ENCODE peak calls at places on chromosomes 1 and 21, in eight cellular contexts. One of them, this sample, is unnamed.

GRCh38 chr1:32780005-32780404 is 37.2 kb downstream of the YARS1 start:
- DNase-seq in Panc1: no peak
- DNase-seq in heart left ventricle: no peak
- DNase-seq in Caki2: no peak
- DNase-seq in GM23338: no peak
- DNase-seq in anterior cingulate cortex: no peak
- DNase-seq in left kidney: no peak
- DNase-seq in activated CD4-positive, alpha-beta T cell treated with anti-CD3 and anti-CD28 coated beads for 48 hours: no peak
- DNase-seq in this sample: no peak

GRCh38 chr1:61042679-61043009 is 39.7 kb upstream of the NFIA start:
- DNase-seq in Panc1: no peak
- DNase-seq in Caki2: no peak
- DNase-seq in heart left ventricle: no peak
- DNase-seq in anterior cingulate cortex: no peak
- DNase-seq in GM23338: no peak
- DNase-seq in left kidney: no peak
- DNase-seq in activated CD4-positive, alpha-beta T cell treated with anti-CD3 and anti-CD28 coated beads for 48 hours: no peak
- DNase-seq in this sample: no peak

GRCh38 chr1:18299441-18300338 is 181.0 kb upstream of the KLHDC7A start:
- DNase-seq in activated CD4-positive, alpha-beta T cell treated with anti-CD3 and anti-CD28 coated beads for 48 hours: peak
- DNase-seq in left kidney: no peak
- DNase-seq in GM23338: peak
- DNase-seq in anterior cingulate cortex: no peak
- DNase-seq in Panc1: peak
- DNase-seq in Caki2: peak
- DNase-seq in heart left ventricle: no peak
- DNase-seq in this sample: peak

GRCh38 chr1:3638027-3638426 is 11.9 kb downstream of the WRAP73 start:
- DNase-seq in Caki2: no peak
- DNase-seq in heart left ventricle: no peak
- DNase-seq in Panc1: no peak
- DNase-seq in left kidney: no peak
- DNase-seq in activated CD4-positive, alpha-beta T cell treated with anti-CD3 and anti-CD28 coated beads for 48 hours: no peak
- DNase-seq in GM23338: no peak
- DNase-seq in anterior cingulate cortex: no peak
- DNase-seq in this sample: no peak

GRCh38 chr1:94418664-94419655 is 771 bp downstream of the ABCD3 start:
- DNase-seq in GM23338: peak
- DNase-seq in anterior cingulate cortex: peak
- DNase-seq in left kidney: peak
- DNase-seq in heart left ventricle: peak
- DNase-seq in Caki2: peak
- DNase-seq in Panc1: no peak
- DNase-seq in activated CD4-positive, alpha-beta T cell treated with anti-CD3 and anti-CD28 coated beads for 48 hours: no peak
- DNase-seq in this sample: peak

GRCh38 chr1:220655509-220655908 is 34.7 kb upstream of the C1orf115 start:
- DNase-seq in left kidney: no peak
- DNase-seq in Panc1: no peak
- DNase-seq in activated CD4-positive, alpha-beta T cell treated with anti-CD3 and anti-CD28 coated beads for 48 hours: no peak
- DNase-seq in anterior cingulate cortex: no peak
- DNase-seq in GM23338: no peak
- DNase-seq in Caki2: no peak
- DNase-seq in heart left ventricle: no peak
- DNase-seq in this sample: no peak

GRCh38 chr1:6331543-6332246 is 61.9 kb downstream of the ACOT7 start:
- DNase-seq in Caki2: no peak
- DNase-seq in GM23338: no peak
- DNase-seq in anterior cingulate cortex: peak
- DNase-seq in left kidney: peak
- DNase-seq in activated CD4-positive, alpha-beta T cell treated with anti-CD3 and anti-CD28 coated beads for 48 hours: no peak
- DNase-seq in Panc1: no peak
- DNase-seq in heart left ventricle: no peak
- DNase-seq in this sample: no peak

GRCh38 chr1:209805875-209806760 is at the start of gene IRF6:
- DNase-seq in heart left ventricle: peak
- DNase-seq in Caki2: no peak
- DNase-seq in Panc1: no peak
- DNase-seq in anterior cingulate cortex: no peak
- DNase-seq in GM23338: peak
- DNase-seq in left kidney: peak
- DNase-seq in activated CD4-positive, alpha-beta T cell treated with anti-CD3 and anti-CD28 coated beads for 48 hours: peak
- DNase-seq in this sample: peak

GRCh38 chr1:28111157-28111556 is 22.7 kb upstream of the EYA3 start:
- DNase-seq in anterior cingulate cortex: no peak
- DNase-seq in left kidney: no peak
- DNase-seq in Panc1: no peak
- DNase-seq in activated CD4-positive, alpha-beta T cell treated with anti-CD3 and anti-CD28 coated beads for 48 hours: no peak
- DNase-seq in Caki2: no peak
- DNase-seq in GM23338: no peak
- DNase-seq in heart left ventricle: no peak
- DNase-seq in this sample: no peak

GRCh38 chr21:45640001-45640887 is 3.3 kb upstream of the PCBP3 start:
- DNase-seq in left kidney: no peak
- DNase-seq in Panc1: no peak
- DNase-seq in anterior cingulate cortex: no peak
- DNase-seq in GM23338: peak
- DNase-seq in Caki2: no peak
- DNase-seq in activated CD4-positive, alpha-beta T cell treated with anti-CD3 and anti-CD28 coated beads for 48 hours: no peak
- DNase-seq in heart left ventricle: no peak
- DNase-seq in this sample: peak

GRCh38 chr1:228938248-228938891 is 203.1 kb downstream of the RHOU start:
- DNase-seq in Caki2: no peak
- DNase-seq in heart left ventricle: peak
- DNase-seq in GM23338: no peak
- DNase-seq in activated CD4-positive, alpha-beta T cell treated with anti-CD3 and anti-CD28 coated beads for 48 hours: no peak
- DNase-seq in left kidney: peak
- DNase-seq in anterior cingulate cortex: no peak
- DNase-seq in Panc1: no peak
- DNase-seq in this sample: peak

GRCh38 chr1:214264196-214264595 is 16.8 kb upstream of the SMYD2 start:
- DNase-seq in heart left ventricle: no peak
- DNase-seq in GM23338: no peak
- DNase-seq in anterior cingulate cortex: no peak
- DNase-seq in activated CD4-positive, alpha-beta T cell treated with anti-CD3 and anti-CD28 coated beads for 48 hours: no peak
- DNase-seq in Caki2: no peak
- DNase-seq in Panc1: no peak
- DNase-seq in left kidney: peak
- DNase-seq in this sample: no peak

GRCh38 chr1:38004284-38005101 is 821 bp downstream of the FHL3 start:
- DNase-seq in GM23338: no peak
- DNase-seq in Caki2: no peak
- DNase-seq in left kidney: peak
- DNase-seq in activated CD4-positive, alpha-beta T cell treated with anti-CD3 and anti-CD28 coated beads for 48 hours: no peak
- DNase-seq in anterior cingulate cortex: no peak
- DNase-seq in heart left ventricle: no peak
- DNase-seq in Panc1: no peak
- DNase-seq in this sample: peak

GRCh38 chr1:231628207-231628876 is 1.8 kb downstream of the DISC1 start:
- DNase-seq in anterior cingulate cortex: no peak
- DNase-seq in activated CD4-positive, alpha-beta T cell treated with anti-CD3 and anti-CD28 coated beads for 48 hours: peak
- DNase-seq in Panc1: no peak
- DNase-seq in GM23338: no peak
- DNase-seq in Caki2: no peak
- DNase-seq in left kidney: no peak
- DNase-seq in heart left ventricle: no peak
- DNase-seq in this sample: no peak

GRCh38 chr1:57279909-57280666 is 143.8 kb downstream of the DAB1 start:
- DNase-seq in heart left ventricle: no peak
- DNase-seq in anterior cingulate cortex: no peak
- DNase-seq in Panc1: no peak
- DNase-seq in Caki2: no peak
- DNase-seq in left kidney: no peak
- DNase-seq in GM23338: peak
- DNase-seq in activated CD4-positive, alpha-beta T cell treated with anti-CD3 and anti-CD28 coated beads for 48 hours: no peak
- DNase-seq in this sample: peak

GRCh38 chr21:34365794-34366193 is 2.0 kb downstream of the KCNE2 start:
- DNase-seq in Caki2: no peak
- DNase-seq in activated CD4-positive, alpha-beta T cell treated with anti-CD3 and anti-CD28 coated beads for 48 hours: no peak
- DNase-seq in left kidney: no peak
- DNase-seq in GM23338: no peak
- DNase-seq in anterior cingulate cortex: no peak
- DNase-seq in Panc1: no peak
- DNase-seq in heart left ventricle: no peak
- DNase-seq in this sample: no peak

GRCh38 chr1:1858382-1859086 is 32.4 kb downstream of the GNB1 start:
- DNase-seq in GM23338: peak
- DNase-seq in left kidney: peak
- DNase-seq in Caki2: no peak
- DNase-seq in heart left ventricle: peak
- DNase-seq in anterior cingulate cortex: no peak
- DNase-seq in Panc1: no peak
- DNase-seq in activated CD4-positive, alpha-beta T cell treated with anti-CD3 and anti-CD28 coated beads for 48 hours: no peak
- DNase-seq in this sample: peak

GRCh38 chr1:234957330-234958065 is 171.1 kb downstream of the TOMM20 start:
- DNase-seq in Caki2: peak
- DNase-seq in activated CD4-positive, alpha-beta T cell treated with anti-CD3 and anti-CD28 coated beads for 48 hours: no peak
- DNase-seq in anterior cingulate cortex: no peak
- DNase-seq in Panc1: no peak
- DNase-seq in left kidney: peak
- DNase-seq in heart left ventricle: no peak
- DNase-seq in GM23338: peak
- DNase-seq in this sample: peak

GRCh38 chr1:164310166-164310565 is 248.8 kb upstream of the PBX1 start:
- DNase-seq in Caki2: no peak
- DNase-seq in heart left ventricle: no peak
- DNase-seq in activated CD4-positive, alpha-beta T cell treated with anti-CD3 and anti-CD28 coated beads for 48 hours: no peak
- DNase-seq in GM23338: no peak
- DNase-seq in Panc1: no peak
- DNase-seq in anterior cingulate cortex: no peak
- DNase-seq in left kidney: no peak
- DNase-seq in this sample: no peak

GRCh38 chr1:39672551-39672947 is 642 bp upstream of the NT5C1A start:
- DNase-seq in activated CD4-positive, alpha-beta T cell treated with anti-CD3 and anti-CD28 coated beads for 48 hours: peak
- DNase-seq in anterior cingulate cortex: no peak
- DNase-seq in GM23338: peak
- DNase-seq in Caki2: no peak
- DNase-seq in Panc1: no peak
- DNase-seq in heart left ventricle: no peak
- DNase-seq in left kidney: peak
- DNase-seq in this sample: no peak

GRCh38 chr1:81799939-81800740 is 594 bp upstream of the ADGRL2 start:
- DNase-seq in Caki2: peak
- DNase-seq in activated CD4-positive, alpha-beta T cell treated with anti-CD3 and anti-CD28 coated beads for 48 hours: peak
- DNase-seq in left kidney: peak
- DNase-seq in Panc1: no peak
- DNase-seq in GM23338: peak
- DNase-seq in heart left ventricle: peak
- DNase-seq in anterior cingulate cortex: no peak
- DNase-seq in this sample: peak

GRCh38 chr21:15809818-15810217 is 80.0 kb downstream of the USP25 start:
- DNase-seq in anterior cingulate cortex: no peak
- DNase-seq in GM23338: no peak
- DNase-seq in Caki2: no peak
- DNase-seq in Panc1: no peak
- DNase-seq in heart left ventricle: no peak
- DNase-seq in left kidney: peak
- DNase-seq in activated CD4-positive, alpha-beta T cell treated with anti-CD3 and anti-CD28 coated beads for 48 hours: peak
- DNase-seq in this sample: no peak

GRCh38 chr1:245588250-245588649 is 433.5 kb downstream of the KIF26B start:
- DNase-seq in heart left ventricle: no peak
- DNase-seq in activated CD4-positive, alpha-beta T cell treated with anti-CD3 and anti-CD28 coated beads for 48 hours: no peak
- DNase-seq in GM23338: no peak
- DNase-seq in Caki2: no peak
- DNase-seq in Panc1: no peak
- DNase-seq in anterior cingulate cortex: no peak
- DNase-seq in left kidney: no peak
- DNase-seq in this sample: no peak

GRCh38 chr1:45299981-45300668 is 26.6 kb upstream of the HPDL start:
- DNase-seq in heart left ventricle: no peak
- DNase-seq in Panc1: peak
- DNase-seq in GM23338: peak
- DNase-seq in anterior cingulate cortex: no peak
- DNase-seq in activated CD4-positive, alpha-beta T cell treated with anti-CD3 and anti-CD28 coated beads for 48 hours: peak
- DNase-seq in left kidney: peak
- DNase-seq in Caki2: peak
- DNase-seq in this sample: peak

GRCh38 chr1:115478933-115479551 is 141.0 kb upstream of the NGF start:
- DNase-seq in Panc1: no peak
- DNase-seq in heart left ventricle: peak
- DNase-seq in GM23338: peak
- DNase-seq in left kidney: peak
- DNase-seq in Caki2: no peak
- DNase-seq in activated CD4-positive, alpha-beta T cell treated with anti-CD3 and anti-CD28 coated beads for 48 hours: no peak
- DNase-seq in anterior cingulate cortex: no peak
- DNase-seq in this sample: no peak

GRCh38 chr1:69413129-69413528 is 154.6 kb upstream of the LRRC7 start:
- DNase-seq in heart left ventricle: no peak
- DNase-seq in left kidney: no peak
- DNase-seq in Panc1: no peak
- DNase-seq in Caki2: no peak
- DNase-seq in GM23338: no peak
- DNase-seq in anterior cingulate cortex: no peak
- DNase-seq in activated CD4-positive, alpha-beta T cell treated with anti-CD3 and anti-CD28 coated beads for 48 hours: no peak
- DNase-seq in this sample: no peak

GRCh38 chr1:27154469-27154990 is 395 bp downstream of the SLC9A1 start:
- DNase-seq in left kidney: no peak
- DNase-seq in Caki2: no peak
- DNase-seq in GM23338: no peak
- DNase-seq in anterior cingulate cortex: no peak
- DNase-seq in heart left ventricle: no peak
- DNase-seq in activated CD4-positive, alpha-beta T cell treated with anti-CD3 and anti-CD28 coated beads for 48 hours: no peak
- DNase-seq in Panc1: no peak
- DNase-seq in this sample: no peak

GRCh38 chr1:67134692-67135091 is at the start of gene C1orf141:
- DNase-seq in anterior cingulate cortex: no peak
- DNase-seq in GM23338: peak
- DNase-seq in activated CD4-positive, alpha-beta T cell treated with anti-CD3 and anti-CD28 coated beads for 48 hours: peak
- DNase-seq in Panc1: no peak
- DNase-seq in Caki2: no peak
- DNase-seq in left kidney: peak
- DNase-seq in heart left ventricle: no peak
- DNase-seq in this sample: peak

GRCh38 chr21:44933938-44934260 is 5.9 kb upstream of the SLX9 start:
- DNase-seq in activated CD4-positive, alpha-beta T cell treated with anti-CD3 and anti-CD28 coated beads for 48 hours: no peak
- DNase-seq in left kidney: no peak
- DNase-seq in anterior cingulate cortex: no peak
- DNase-seq in Panc1: no peak
- DNase-seq in Caki2: no peak
- DNase-seq in heart left ventricle: no peak
- DNase-seq in GM23338: no peak
- DNase-seq in this sample: no peak

GRCh38 chr1:160951443-160952128 is 3.0 kb downstream of the ITLN2 start:
- DNase-seq in Caki2: peak
- DNase-seq in heart left ventricle: no peak
- DNase-seq in GM23338: peak
- DNase-seq in activated CD4-positive, alpha-beta T cell treated with anti-CD3 and anti-CD28 coated beads for 48 hours: peak
- DNase-seq in Panc1: peak
- DNase-seq in anterior cingulate cortex: peak
- DNase-seq in left kidney: peak
- DNase-seq in this sample: peak

GRCh38 chr1:22143065-22143514 is at the start of gene WNT4:
- DNase-seq in GM23338: peak
- DNase-seq in Panc1: no peak
- DNase-seq in activated CD4-positive, alpha-beta T cell treated with anti-CD3 and anti-CD28 coated beads for 48 hours: no peak
- DNase-seq in heart left ventricle: no peak
- DNase-seq in left kidney: peak
- DNase-seq in anterior cingulate cortex: no peak
- DNase-seq in Caki2: peak
- DNase-seq in this sample: peak

GRCh38 chr1:96087719-96088118 is 633.9 kb upstream of the PTBP2 start:
- DNase-seq in activated CD4-positive, alpha-beta T cell treated with anti-CD3 and anti-CD28 coated beads for 48 hours: no peak
- DNase-seq in anterior cingulate cortex: no peak
- DNase-seq in Caki2: no peak
- DNase-seq in Panc1: no peak
- DNase-seq in GM23338: no peak
- DNase-seq in heart left ventricle: no peak
- DNase-seq in left kidney: no peak
- DNase-seq in this sample: peak

GRCh38 chr1:34984435-34985062 is 598 bp downstream of the TMEM35B start:
- DNase-seq in Caki2: peak
- DNase-seq in left kidney: peak
- DNase-seq in Panc1: no peak
- DNase-seq in activated CD4-positive, alpha-beta T cell treated with anti-CD3 and anti-CD28 coated beads for 48 hours: no peak
- DNase-seq in GM23338: no peak
- DNase-seq in anterior cingulate cortex: peak
- DNase-seq in heart left ventricle: peak
- DNase-seq in this sample: peak

GRCh38 chr21:23837564-23837963 is 1769.7 kb downstream of the MRPL39 start:
- DNase-seq in Panc1: no peak
- DNase-seq in anterior cingulate cortex: no peak
- DNase-seq in Caki2: no peak
- DNase-seq in GM23338: no peak
- DNase-seq in left kidney: no peak
- DNase-seq in activated CD4-positive, alpha-beta T cell treated with anti-CD3 and anti-CD28 coated beads for 48 hours: no peak
- DNase-seq in heart left ventricle: no peak
- DNase-seq in this sample: no peak